ENCODE peak calls at places on chromosomes 3 and 15, in four cellular contexts. G is ovary, I is A549, X is heart right ventricle. K is an unnamed sample. For H3K4me1, the result is how much of the 10 kb centered on the place peaks cover.

GRCh38 chr15:68808091-68808490 is 12.6 kb downstream of the ANP32A start:
- DNase-seq in G (no peak), X (no peak), I (no peak), K (no peak)

GRCh38 chr15:34737379-34737928 is 17.3 kb downstream of the GJD2 start:
- DNase-seq in G (no peak), X (no peak), I (no peak), K (no peak)

GRCh38 chr15:40474581-40474980 is 3.8 kb downstream of the CHST14 start:
- DNase-seq in X (no peak), G (no peak), I (no peak), K (no peak)

GRCh38 chr15:100426893-100427292 is 85.1 kb upstream of the ADAMTS17 start:
- DNase-seq in G (no peak), X (no peak), I (no peak), K (no peak)

GRCh38 chr15:62417444-62417843 is 252.4 kb upstream of the C2CD4B start:
- DNase-seq in I (no peak), X (no peak), G (no peak), K (no peak)

GRCh38 chr3:55013145-55013544 is 85.3 kb upstream of the LRTM1 start:
- DNase-seq in G (no peak), X (no peak), I (peak), K (no peak)

GRCh38 chr15:73368301-73369072 is at the start of gene HCN4:
- DNase-seq in I (no peak), G (no peak), X (peak), K (no peak)

GRCh38 chr15:55907797-55908196 is 85.6 kb downstream of the NEDD4 start:
- DNase-seq in X (no peak), G (no peak), I (peak), K (no peak)

GRCh38 chr3:114095808-114096207 is 39.3 kb downstream of the QTRT2 start:
- DNase-seq in G (no peak), X (no peak), I (no peak), K (no peak)

GRCh38 chr3:25424238-25425013 is 3.6 kb upstream of the RARB start:
- DNase-seq in X (no peak), I (peak), G (peak), K (no peak)

GRCh38 chr3:31077826-31078225 is 183.4 kb upstream of the GADL1 start:
- DNase-seq in X (no peak), I (no peak), G (no peak), K (no peak)

GRCh38 chr15:50315814-50316630 is 39.0 kb downstream of the GABPB1 start:
- DNase-seq in G (no peak), X (no peak), I (peak), K (no peak)

GRCh38 chr15:93321881-93322282 is 232.9 kb upstream of the RGMA start:
- DNase-seq in G (no peak), I (no peak), X (no peak), K (no peak)

DNA sequence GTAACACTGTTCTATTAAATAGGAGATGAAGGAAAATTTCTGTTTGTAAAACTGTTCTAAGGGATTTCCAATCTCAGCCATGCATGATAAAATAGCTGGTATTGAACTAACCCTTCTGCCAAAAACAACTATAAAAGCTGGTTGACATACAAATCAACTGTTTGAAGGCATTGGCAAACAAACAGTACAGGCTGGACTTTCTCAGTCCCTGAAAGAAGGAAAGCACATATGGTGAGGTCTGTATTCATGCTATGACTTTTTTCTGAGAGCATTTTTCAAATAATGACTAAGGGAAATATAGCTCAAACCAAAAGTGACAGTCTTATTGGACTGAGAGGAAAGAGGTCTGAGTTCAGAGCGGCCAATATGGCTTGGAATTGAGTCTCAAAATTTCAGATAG is 117.0 kb upstream of the CCDC54 start:
- DNase-seq in X (no peak), G (no peak), I (no peak), K (no peak)
- H3K4me1 ChIP-seq in X (under half), G (under half), I (under half), K (under half)

GRCh38 chr3:109685084-109686079 is 348.0 kb upstream of the DPPA4 start:
- DNase-seq in I (peak), G (no peak), X (peak), K (peak)

GRCh38 chr3:109683746-109684145 is 346.4 kb upstream of the DPPA4 start:
- DNase-seq in G (no peak), I (no peak), X (no peak), K (no peak)

DNA sequence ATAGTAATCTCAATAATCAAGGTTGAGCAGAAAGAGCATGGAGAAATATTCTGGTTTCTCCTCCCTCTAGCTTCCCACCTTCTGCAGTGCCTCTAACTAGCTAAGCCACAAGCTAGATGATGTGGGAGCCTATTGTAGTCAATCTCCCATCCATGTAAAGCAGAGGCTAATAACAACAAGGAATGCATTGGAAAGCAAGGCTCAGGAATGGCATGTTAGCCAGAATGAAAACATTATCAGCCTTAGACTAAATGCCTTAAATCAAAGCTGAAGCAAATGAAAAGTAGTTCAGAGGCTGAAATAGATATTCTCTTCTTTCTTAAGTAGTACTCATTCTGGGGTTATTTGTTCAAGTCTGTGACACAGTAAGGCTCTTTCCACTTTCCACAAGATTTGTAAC is 350.3 kb upstream of the DPPA4 start:
- DNase-seq in I (no peak), G (no peak), X (no peak), K (no peak)
- H3K4me3 ChIP-seq in I (no peak), G (no peak), X (no peak), K (no peak)

GRCh38 chr3:147385059-147386012 is 21.0 kb downstream of the ZIC4 start:
- DNase-seq in I (no peak), X (no peak), G (no peak), K (no peak)
- H3K4me1 ChIP-seq in I (under half), X (under half), G (under half), K (under half)

GRCh38 chr3:194130211-194130610 is 5.7 kb upstream of the HES1 start:
- DNase-seq in I (no peak), X (no peak), G (no peak), K (no peak)
- H3K4me3 ChIP-seq in I (no peak), X (no peak), G (no peak), K (no peak)

GRCh38 chr3:129556890-129557736 is 14.1 kb downstream of the H1-8 start:
- DNase-seq in I (no peak), X (no peak), G (no peak), K (no peak)
- H3K4me1 ChIP-seq in I (under half), X (under half), G (under half), K (under half)

K was measured in pancreas.